ENCODE peak calls at places on chromosomes 13 and 19, in five cellular contexts. J is CD4-positive, alpha-beta T cell; E is CD8-positive, alpha-beta memory T cell; C is AG04450; B is body of pancreas. Q is an unnamed sample.

GRCh38 chr19:5292453-5292842 is 48.2 kb downstream of the PTPRS start:
- DNase-seq in J (no peak), E (no peak), C (no peak), B (peak; percentile 68), Q (no peak)

GRCh38 chr19:18293642-18294466 is 12.4 kb upstream of the JUND start:
- DNase-seq in J (no peak), E (no peak), C (no peak), B (no peak), Q (no peak)

GRCh38 chr13:32902898-32903297 is 113.3 kb upstream of the KL start:
- DNase-seq in J (no peak), E (no peak), C (no peak), B (peak; percentile 30), Q (no peak)

GRCh38 chr13:78192721-78193120 is 274.1 kb upstream of the EDNRB start:
- DNase-seq in J (no peak), E (no peak), C (peak; percentile 16), B (no peak), Q (no peak)

GRCh38 chr19:6066661-6067646 is 43.3 kb downstream of the RFX2 start:
- DNase-seq in J (no peak), E (no peak), C (no peak), B (peak; percentile 97), Q (no peak)

GRCh38 chr19:51064534-51065220 is at the start of gene KLK13:
- DNase-seq in J (no peak), E (no peak), C (no peak), B (peak; percentile 74), Q (no peak)

GRCh38 chr13:77894743-77895142 is 23.9 kb downstream of the EDNRB start:
- DNase-seq in J (no peak), E (no peak), C (no peak), B (no peak), Q (no peak)

GRCh38 chr13:109812375-109812774 is 26.0 kb upstream of the IRS2 start:
- DNase-seq in J (no peak), E (no peak), C (no peak), B (no peak), Q (no peak)

GRCh38 chr13:51576754-51577153 is 7.5 kb upstream of the WDFY2 start:
- DNase-seq in J (no peak), E (no peak), C (no peak), B (no peak), Q (no peak)

GRCh38 chr13:90443268-90443667 is 904.2 kb upstream of the MIR17HG start:
- DNase-seq in J (no peak), E (no peak), C (no peak), B (no peak), Q (no peak)

GRCh38 chr19:16608290-16608704 is 19.7 kb downstream of the MED26 start:
- DNase-seq in J (no peak), E (no peak), C (peak; percentile 56), B (peak; percentile 76), Q (no peak)

GRCh38 chr19:2391118-2391725 is 31.2 kb downstream of the TMPRSS9 start:
- DNase-seq in J (peak; percentile 16), E (peak; percentile 53), C (peak; percentile 33), B (peak; percentile 47), Q (peak; percentile 18)

DNA sequence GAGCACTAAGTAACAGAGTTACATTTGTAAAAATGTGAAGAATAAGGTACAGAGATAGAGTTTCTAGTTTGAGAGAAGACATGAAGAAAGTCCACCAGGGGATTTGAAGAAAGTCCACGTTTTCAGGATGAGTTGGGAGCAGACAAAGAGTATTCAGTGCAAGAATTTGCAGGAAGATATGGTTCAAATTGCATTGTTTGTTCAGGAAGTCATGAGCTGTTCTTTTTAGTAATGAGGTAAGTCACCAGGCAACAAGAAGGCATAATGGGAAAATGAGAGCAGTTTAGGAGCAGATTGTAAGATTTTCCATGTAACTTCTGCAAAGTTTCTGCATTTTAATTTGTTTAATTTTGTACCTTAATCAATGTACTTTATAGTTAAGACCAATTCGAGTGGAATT is 618.0 kb downstream of the DACH1 start:
- DNase-seq in J (no peak), E (no peak), C (no peak), B (no peak), Q (no peak)
- H3K27ac ChIP-seq in J (no peak overlapping the region), E (no peak overlapping the region), C (no peak overlapping the region), B (no peak overlapping the region), Q (no peak overlapping the region)

DNA sequence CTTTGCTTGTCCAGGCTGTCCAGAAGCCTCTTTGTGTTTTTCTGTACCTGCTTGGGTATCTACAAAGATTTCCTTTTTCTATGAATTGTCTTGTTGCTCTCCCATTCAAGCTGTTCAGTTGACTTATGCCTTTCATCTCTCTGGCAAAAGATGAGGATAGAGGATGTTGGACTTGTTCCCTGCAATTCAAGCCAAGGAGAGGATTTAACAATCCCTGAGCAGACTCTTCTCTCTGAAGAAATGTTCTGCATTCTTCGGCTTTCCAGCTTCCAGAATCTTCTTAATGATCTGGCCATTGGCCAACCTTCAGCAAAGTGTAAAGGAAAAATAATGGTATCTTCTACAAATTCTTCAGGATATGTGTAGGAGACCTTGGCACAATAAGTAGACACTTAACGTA is 455.9 kb downstream of the SUCLA2 start:
- DNase-seq in J (no peak), E (no peak), C (no peak), B (no peak), Q (no peak)
- H3K27ac ChIP-seq in J (no peak overlapping the region), E (no peak overlapping the region), C (no peak overlapping the region), B (no peak overlapping the region), Q (no peak overlapping the region)

GRCh38 chr13:30034448-30034795 is 184.0 kb upstream of the UBL3 start:
- DNase-seq in J (no peak), E (no peak), C (no peak), B (no peak), Q (no peak)
- H3K27ac ChIP-seq in J (no peak overlapping the region), E (no peak overlapping the region), C (no peak overlapping the region), B (no peak overlapping the region), Q (no peak overlapping the region)

DNA sequence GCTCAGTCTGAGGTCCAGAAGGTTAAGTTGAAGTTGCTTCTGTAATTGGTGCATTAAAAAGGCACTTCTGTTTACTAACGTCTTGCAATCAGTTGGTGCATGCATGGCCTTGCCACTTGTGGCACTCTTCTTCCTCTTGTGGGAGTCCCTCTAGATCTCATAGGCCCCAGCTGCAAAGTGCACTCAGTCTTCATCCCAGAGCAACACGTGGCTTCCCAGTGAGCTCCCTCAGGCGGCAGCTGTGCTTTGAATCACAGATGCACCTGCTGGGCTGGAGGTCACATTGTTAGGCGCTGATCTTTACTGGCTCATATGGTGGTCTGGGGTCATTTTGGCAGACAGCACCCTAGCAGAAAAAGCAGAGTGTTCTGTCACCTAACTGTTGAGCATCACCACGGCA is 215.7 kb downstream of the ZNF536 start:
- DNase-seq in J (no peak), E (no peak), C (no peak), B (no peak), Q (no peak)
- H3K27ac ChIP-seq in J (no peak overlapping the region), E (no peak overlapping the region), C (no peak overlapping the region), B (no peak overlapping the region), Q (no peak overlapping the region)

GRCh38 chr13:46643165-46643777 is 90.3 kb downstream of the LRCH1 start:
- DNase-seq in J (no peak), E (no peak), C (no peak), B (no peak), Q (no peak)

GRCh38 chr13:46642254-46642653 is 89.3 kb downstream of the LRCH1 start:
- DNase-seq in J (no peak), E (no peak), C (no peak), B (no peak), Q (no peak)

GRCh38 chr13:46639033-46639981 is 86.3 kb downstream of the LRCH1 start:
- DNase-seq in J (no peak), E (no peak), C (no peak), B (no peak), Q (no peak)

GRCh38 chr13:46640843-46641242 is 87.9 kb downstream of the LRCH1 start:
- DNase-seq in J (no peak), E (no peak), C (no peak), B (no peak), Q (peak; percentile 24)

DNA sequence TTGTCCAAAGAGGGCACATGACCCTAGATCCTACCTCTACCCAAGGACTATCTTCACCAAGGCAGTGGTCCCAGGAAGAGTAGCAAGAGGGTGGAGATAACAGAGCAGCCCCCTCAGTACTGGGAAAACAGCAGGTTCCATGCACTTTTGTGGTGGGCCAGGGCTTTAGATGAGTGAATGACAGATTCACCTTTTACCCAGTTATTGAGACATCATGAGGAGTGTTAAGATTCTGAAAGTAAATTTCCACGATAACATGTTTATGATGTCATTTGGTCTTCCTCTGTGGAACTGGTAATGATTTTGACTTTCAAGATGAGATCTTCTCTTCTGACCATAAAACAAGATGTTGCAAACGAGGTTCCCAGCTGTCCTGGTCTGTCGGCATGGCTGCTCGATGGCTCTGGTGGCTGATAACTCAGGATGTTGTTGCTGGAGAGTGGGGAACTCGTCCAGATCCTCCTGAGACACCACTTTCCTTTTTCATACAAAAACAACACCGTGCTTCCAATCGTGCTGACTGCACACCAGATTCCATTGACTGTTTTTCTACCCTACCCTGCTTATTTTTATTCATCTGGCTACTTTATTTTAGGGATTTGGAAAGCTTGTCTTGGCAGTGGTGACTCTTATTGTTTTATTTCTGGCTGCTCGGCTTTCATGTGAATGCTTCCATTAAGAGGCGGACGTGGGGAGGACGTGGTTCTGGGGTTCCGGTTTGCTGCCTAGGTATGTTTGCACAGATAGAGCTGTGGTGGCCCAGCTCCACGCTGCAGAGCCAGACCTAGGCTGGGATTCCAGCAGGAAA is 88.5 kb downstream of the LRCH1 start:
- DNase-seq in J (no peak), E (no peak), C (no peak), B (no peak), Q (no peak)
- H3K27ac ChIP-seq in J (no peak overlapping the region), E (no peak overlapping the region), C (no peak overlapping the region), B (no peak overlapping the region), Q (no peak overlapping the region)

GRCh38 chr19:39351537-39352037 is 9.4 kb downstream of the SAMD4B start:
- DNase-seq in J (no peak), E (no peak), C (no peak), B (no peak), Q (no peak)
- H3K27ac ChIP-seq in J (no peak overlapping the region), E (no peak overlapping the region), C (no peak overlapping the region), B (no peak overlapping the region), Q (no peak overlapping the region)